ENCODE peak calls at places on chromosomes 5 and 9, in eight cellular contexts. Q is IMR-90, E is fibroblast of lung, P is Caco-2, T is K562, A is left ventricle myocardium inferior, R is stomach, W is PC-9. L is an unnamed sample.

GRCh38 chr9:94084314-94084713 is at the start of gene PTPDC1:
- DNase-seq in Q (peak; percentile 89), W (no peak), A (no peak), T (peak; percentile 19), P (peak; percentile 49), E (peak; percentile 76), R (no peak), L (peak; percentile 32)

GRCh38 chr5:45411971-45412612 is 284.1 kb downstream of the HCN1 start:
- DNase-seq in W (no peak), R (no peak), T (no peak), Q (peak; percentile 22), A (no peak), P (no peak), E (peak; percentile 33), L (peak; percentile 14)

GRCh38 chr9:69485466-69485865 is 160.5 kb downstream of the ENTREP1 start:
- DNase-seq in R (no peak), P (no peak), W (peak; percentile 74), Q (no peak), T (no peak), E (no peak), A (no peak), L (no peak)

GRCh38 chr5:121251954-121252353 is 599.7 kb upstream of the FTMT start:
- DNase-seq in A (no peak), Q (peak; percentile 23), W (peak; percentile 67), T (no peak), E (peak; percentile 51), R (no peak), P (no peak), L (no peak)

GRCh38 chr5:108728566-108729305 is 19.0 kb upstream of the FER start:
- DNase-seq in P (no peak), T (peak; percentile 32), Q (no peak), A (no peak), E (no peak), W (no peak), R (no peak), L (no peak)

GRCh38 chr5:144195443-144195842 is 24.8 kb downstream of the KCTD16 start:
- DNase-seq in A (no peak), Q (peak; percentile 69), P (no peak), W (no peak), E (no peak), T (no peak), R (no peak), L (no peak)

GRCh38 chr5:522899-523657 is 1.2 kb downstream of the SLC9A3 start:
- DNase-seq in E (no peak), T (no peak), W (no peak), P (no peak), R (peak; percentile 38), A (no peak), Q (no peak), L (no peak)

GRCh38 chr9:121698627-121699270 is 47.3 kb downstream of the DAB2IP start:
- DNase-seq in P (peak; percentile 40), R (no peak), A (no peak), W (no peak), Q (no peak), T (peak; percentile 32), E (peak; percentile 21), L (no peak)

GRCh38 chr5:174046558-174046957 is 1.1 kb downstream of the NSG2 start:
- DNase-seq in P (no peak), W (no peak), E (no peak), R (no peak), Q (no peak), T (no peak), A (no peak), L (no peak)
- H3K36me3 ChIP-seq in P (no peaks in the 10 kb centered on the region), W (no peaks in the 10 kb centered on the region), E (no peaks in the 10 kb centered on the region), R (no peaks in the 10 kb centered on the region), Q (no peaks in the 10 kb centered on the region), T (no peaks in the 10 kb centered on the region), A (no peaks in the 10 kb centered on the region), L (no peaks in the 10 kb centered on the region)

GRCh38 chr5:129459485-129460120 is 495 bp upstream of the ADAMTS19 start:
- DNase-seq in P (peak; percentile 30), T (no peak), R (no peak), A (peak; percentile 30), Q (peak; percentile 4), W (no peak), E (peak; percentile 64), L (no peak)
- H3K4me3 ChIP-seq in P (peak overlapping the region; percentile 40), T (no peak overlapping the region), R (peak overlapping the region; percentile 55), A (peak overlapping the region; percentile 72), Q (no peak overlapping the region), W (no peak overlapping the region), E (peak overlapping the region; percentile 0), L (peak overlapping the region; percentile 53)

GRCh38 chr5:25858019-25858418 is 1180.4 kb downstream of the CDH9 start:
- DNase-seq in A (no peak), E (no peak), P (peak; percentile 19), T (no peak), R (no peak), W (no peak), Q (no peak), L (no peak)
- TF ChIP-seq CTCF in A (no peak), E (no peak), P (no peak), T (no peak), R (no peak), W (peak; percentile 43), Q (no peak), L (no peak)

GRCh38 chr5:113027431-113027830 is 50.8 kb downstream of the DCP2 start:
- DNase-seq in W (no peak), R (no peak), P (no peak), Q (no peak), A (no peak), T (no peak), E (no peak), L (no peak)
- H3K36me3 ChIP-seq in W (peaks cover 2% of the 10 kb centered on the region), R (peaks cover 38% of the 10 kb centered on the region), P (no peaks in the 10 kb centered on the region), Q (peaks cover 31% of the 10 kb centered on the region), A (peaks cover 54% of the 10 kb centered on the region), T (peaks cover 41% of the 10 kb centered on the region), E (no peaks in the 10 kb centered on the region), L (no peaks in the 10 kb centered on the region)

GRCh38 chr9:38687389-38687842 is 32.5 kb downstream of the FAM240B start:
- DNase-seq in W (peak; percentile 63), A (peak; percentile 40), E (peak; percentile 32), Q (no peak), T (peak; percentile 39), P (peak; percentile 43), R (peak; percentile 75), L (peak; percentile 31)
- H3K4me3 ChIP-seq in W (peak overlapping the region; percentile 49), A (peak overlapping the region; percentile 19), E (no peak overlapping the region), Q (no peak overlapping the region), T (no peak overlapping the region), P (no peak overlapping the region), R (peak overlapping the region; percentile 12), L (peak overlapping the region; percentile 26)

GRCh38 chr9:130054820-130055219 is 1.1 kb downstream of the GPR107 start:
- DNase-seq in W (no peak), P (no peak), Q (no peak), E (no peak), T (no peak), A (no peak), R (no peak), L (no peak)

GRCh38 chr9:130060296-130060695 is 6.6 kb downstream of the GPR107 start:
- DNase-seq in T (no peak), P (no peak), R (peak; percentile 68), Q (no peak), W (no peak), A (no peak), E (no peak), L (no peak)

GRCh38 chr9:130058887-130059286 is 5.2 kb downstream of the GPR107 start:
- DNase-seq in P (no peak), E (no peak), T (no peak), R (no peak), A (no peak), Q (peak; percentile 59), W (no peak), L (no peak)

GRCh38 chr9:130054428-130054786 is 701 bp downstream of the GPR107 start:
- DNase-seq in W (no peak), A (no peak), R (no peak), P (no peak), T (peak; percentile 10), E (no peak), Q (no peak), L (no peak)

GRCh38 chr9:130058154-130058553 is 4.4 kb downstream of the GPR107 start:
- DNase-seq in Q (no peak), R (no peak), W (no peak), E (no peak), T (peak; percentile 59), P (peak; percentile 37), A (no peak), L (no peak)
- TF ChIP-seq CTCF in Q (peak; percentile 33), R (no peak), W (peak; percentile 48), E (peak; percentile 9), T (peak; percentile 30), P (peak; percentile 16), A (no peak), L (peak; percentile 6)

DNA sequence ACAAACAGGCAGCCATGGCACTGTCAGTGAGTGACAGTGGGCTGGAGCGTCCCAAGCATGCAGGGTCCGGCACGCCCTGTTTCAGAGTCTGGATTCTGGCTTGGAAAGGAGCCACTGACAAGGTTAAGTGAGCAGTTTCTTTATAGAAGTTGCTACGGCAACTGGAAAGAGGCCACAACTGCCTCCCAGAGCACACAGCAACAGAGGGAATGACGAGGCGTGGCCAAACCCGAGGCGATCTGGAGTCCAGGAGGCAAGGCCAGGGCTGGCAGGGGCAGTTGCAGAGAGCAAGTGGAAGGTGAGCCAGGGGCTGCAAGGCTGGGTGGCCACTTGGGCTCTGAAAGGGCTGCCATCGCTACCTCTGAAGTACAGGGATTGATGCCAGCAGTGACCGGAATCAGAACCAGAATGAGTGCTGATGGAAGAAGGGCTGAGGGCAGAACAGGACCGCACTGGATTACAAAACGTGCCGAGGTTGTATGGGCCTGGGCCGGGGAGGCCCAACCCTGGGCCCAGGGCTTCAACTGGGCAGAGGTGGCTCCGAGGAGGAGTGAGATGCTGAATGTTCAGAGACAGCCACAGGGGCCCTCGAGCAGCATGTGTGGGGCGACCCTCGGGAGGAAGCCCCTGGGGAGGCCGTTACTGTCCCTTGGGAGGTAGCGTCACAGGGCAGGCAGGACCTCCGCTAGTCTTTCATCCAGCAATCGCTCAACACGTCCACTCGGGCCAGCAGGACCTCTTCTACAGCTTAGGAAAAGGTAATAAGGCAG is 4.6 kb downstream of the MRPL41 start:
- DNase-seq in Q (no peak), T (no peak), E (peak; percentile 67), P (no peak), W (no peak), A (no peak), R (peak; percentile 34), L (no peak)
- H3K36me3 ChIP-seq in Q (peaks cover 34% of the 10 kb centered on the region), T (peaks cover 73% of the 10 kb centered on the region), E (peaks cover 12% of the 10 kb centered on the region), P (no peaks in the 10 kb centered on the region), W (peaks cover 9% of the 10 kb centered on the region), A (peaks cover 63% of the 10 kb centered on the region), R (peaks cover 67% of the 10 kb centered on the region), L (peaks cover 2% of the 10 kb centered on the region)

GRCh38 chr5:159917919-159918487 is 1.7 kb downstream of the ADRA1B start:
- DNase-seq in Q (no peak), P (no peak), W (no peak), A (no peak), T (no peak), R (peak; percentile 40), E (no peak), L (no peak)
- H3K4me3 ChIP-seq in Q (no peak overlapping the region), P (no peak overlapping the region), W (peak overlapping the region; percentile 64), A (peak overlapping the region; percentile 70), T (no peak overlapping the region), R (no peak overlapping the region), E (peak overlapping the region; percentile 75), L (peak overlapping the region; percentile 18)

DNA sequence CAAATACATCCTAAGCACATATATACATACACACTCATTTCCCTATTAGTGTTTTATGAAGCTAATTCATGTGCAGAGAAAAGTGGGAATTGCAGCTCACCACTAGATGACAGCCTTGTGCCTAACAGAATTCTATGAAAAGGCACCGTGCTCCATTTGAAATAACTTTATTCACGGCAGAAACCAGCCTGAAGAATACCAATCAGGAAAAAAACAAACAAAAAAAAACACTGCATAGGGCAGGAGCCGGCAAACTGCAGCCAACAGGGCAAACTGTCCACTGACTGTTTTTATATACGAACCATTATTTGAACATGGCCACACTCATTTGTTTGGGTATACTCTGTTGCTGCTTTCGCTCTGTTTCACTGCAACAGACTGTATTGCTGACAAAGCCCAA is 33.6 kb downstream of the ERMP1 start:
- DNase-seq in E (peak; percentile 41), A (no peak), P (peak; percentile 33), Q (peak; percentile 59), R (no peak), T (no peak), W (peak; percentile 46), L (no peak)
- TF ChIP-seq CTCF in E (peak; percentile 87), A (peak; percentile 62), P (peak; percentile 53), Q (peak; percentile 78), R (no peak), T (peak; percentile 86), W (peak; percentile 74), L (peak; percentile 88)

L was measured in kidney epithelial cell.